ENCODE peak calls at places on chromosomes 5 and 9, in ten cellular contexts. U is neuronal stem cell, O is GM23338, P is SK-N-SH, B is GM12878, G is IMR-90, L is PC-3, V is HCT116, H is OCI-LY7, Q is DND-41. T is an unnamed sample.

GRCh38 chr5:7261049-7261448 is 134.9 kb upstream of the ADCY2 start:
- DNase-seq in V (no peak), H (peak), G (no peak), L (peak), U (peak), P (peak), O (peak), Q (no peak), B (no peak), T (peak)

GRCh38 chr5:31982661-31983060 is 191.5 kb downstream of the GOLPH3 start:
- DNase-seq in P (no peak), V (no peak), H (no peak), U (no peak), G (no peak), O (no peak), L (peak), Q (no peak), B (no peak), T (no peak)

GRCh38 chr5:150164640-150165039 is 1.9 kb upstream of the CDX1 start:
- DNase-seq in G (peak), Q (no peak), O (no peak), P (no peak), H (no peak), U (no peak), B (no peak), L (no peak), V (no peak), T (no peak)

GRCh38 chr5:132465095-132465707 is 25.4 kb downstream of the IRF1 start:
- DNase-seq in H (no peak), B (no peak), Q (peak), P (no peak), V (no peak), G (no peak), U (no peak), L (no peak), O (no peak), T (no peak)

GRCh38 chr5:137273511-137273910 is 225.6 kb downstream of the SPOCK1 start:
- DNase-seq in G (no peak), O (no peak), V (no peak), P (no peak), L (peak), U (no peak), H (no peak), B (no peak), Q (no peak), T (no peak)

GRCh38 chr9:4490705-4491620 is 695 bp downstream of the SLC1A1 start:
- DNase-seq in P (peak), H (no peak), L (no peak), U (no peak), O (peak), Q (no peak), G (no peak), V (no peak), B (no peak), T (peak)

GRCh38 chr9:108416321-108416720 is 439.5 kb downstream of the ACTL7B start:
- DNase-seq in O (peak), P (no peak), V (peak), Q (no peak), B (no peak), H (no peak), L (peak), G (peak), U (no peak), T (no peak)

GRCh38 chr9:38043931-38044623 is 24.9 kb downstream of the SHB start:
- DNase-seq in H (no peak), V (no peak), U (no peak), Q (no peak), G (no peak), O (no peak), B (no peak), P (no peak), L (no peak), T (no peak)

GRCh38 chr9:135878528-135879236 is 28.7 kb downstream of the CAMSAP1 start:
- DNase-seq in B (no peak), O (no peak), G (no peak), P (no peak), V (no peak), Q (no peak), L (no peak), H (no peak), U (no peak), T (no peak)

GRCh38 chr5:97183930-97184213 is 825 bp upstream of the RIOK2 start:
- DNase-seq in H (no peak), Q (no peak), L (no peak), O (no peak), G (no peak), P (no peak), V (no peak), B (no peak), U (no peak), T (no peak)

GRCh38 chr5:152246401-152246800 is 158.7 kb downstream of the NMUR2 start:
- DNase-seq in U (peak), L (peak), O (peak), H (peak), G (peak), B (no peak), P (no peak), V (no peak), Q (peak), T (peak)

GRCh38 chr5:77356740-77357139 is 135.4 kb downstream of the WDR41 start:
- DNase-seq in G (peak), Q (no peak), O (no peak), B (peak), U (no peak), L (peak), P (no peak), H (no peak), V (no peak), T (no peak)

GRCh38 chr9:90914868-90915483 is 113.4 kb downstream of the SYK start:
- DNase-seq in O (peak), U (peak), P (peak), B (peak), Q (peak), L (peak), G (peak), V (peak), H (peak), T (peak)

GRCh38 chr9:124020520-124021384 is 9.2 kb downstream of the LHX2 start:
- DNase-seq in O (peak), G (no peak), P (no peak), U (no peak), B (no peak), V (no peak), L (no peak), Q (no peak), H (no peak), T (peak)

GRCh38 chr5:135549413-135549812 is 13.6 kb upstream of the NEUROG1 start:
- DNase-seq in H (no peak), P (no peak), U (no peak), V (no peak), B (no peak), O (no peak), Q (no peak), G (no peak), L (no peak), T (no peak)

GRCh38 chr5:179816401-179817070 is 4.2 kb upstream of the SQSTM1 start:
- DNase-seq in U (no peak), H (no peak), P (no peak), G (no peak), O (peak), L (no peak), V (no peak), Q (no peak), B (no peak), T (peak)

GRCh38 chr5:90783460-90784333 is 225.1 kb downstream of the ADGRV1 start:
- DNase-seq in G (peak), U (peak), L (peak), Q (peak), O (peak), B (peak), V (peak), P (peak), H (peak), T (peak)

GRCh38 chr9:117464941-117465616 is 50.2 kb upstream of the ASTN2 start:
- DNase-seq in G (no peak), L (no peak), O (no peak), V (no peak), H (no peak), B (no peak), P (no peak), Q (no peak), U (no peak), T (no peak)

GRCh38 chr5:74956278-74956677 is 90.1 kb upstream of the FAM169A start:
- DNase-seq in H (no peak), Q (no peak), O (no peak), U (no peak), P (no peak), G (no peak), V (no peak), L (no peak), B (no peak), T (no peak)
- H3K4me2 ChIP-seq in H (no peak), Q (no peak), O (no peak), U (no peak), P (no peak), G (no peak), V (no peak), L (no peak), B (no peak), T (no peak)

DNA sequence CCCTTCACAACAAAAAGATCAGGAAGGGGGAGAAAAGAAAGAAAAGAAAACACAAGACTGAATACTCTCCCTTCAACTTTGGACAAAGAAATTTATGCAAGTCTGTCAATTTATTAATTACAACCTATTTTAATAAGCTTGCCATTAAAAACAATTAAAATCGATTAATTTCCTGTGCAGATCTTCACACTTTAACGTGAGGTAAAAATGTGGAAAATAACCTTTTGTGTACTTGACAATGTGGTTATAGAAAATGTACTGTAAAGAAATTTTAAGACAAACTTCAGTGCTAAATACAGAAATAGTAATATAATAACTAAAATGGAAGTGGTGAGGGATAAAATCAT is 2.7 kb upstream of the MLLT3 start:
- DNase-seq in H (no peak), G (no peak), Q (no peak), L (no peak), V (no peak), U (no peak), P (no peak), O (no peak), B (no peak), T (no peak)
- H3K4me2 ChIP-seq in H (peak), G (no peak), Q (peak), L (peak), V (peak), U (no peak), P (peak), O (no peak), B (no peak), T (peak)

DNA sequence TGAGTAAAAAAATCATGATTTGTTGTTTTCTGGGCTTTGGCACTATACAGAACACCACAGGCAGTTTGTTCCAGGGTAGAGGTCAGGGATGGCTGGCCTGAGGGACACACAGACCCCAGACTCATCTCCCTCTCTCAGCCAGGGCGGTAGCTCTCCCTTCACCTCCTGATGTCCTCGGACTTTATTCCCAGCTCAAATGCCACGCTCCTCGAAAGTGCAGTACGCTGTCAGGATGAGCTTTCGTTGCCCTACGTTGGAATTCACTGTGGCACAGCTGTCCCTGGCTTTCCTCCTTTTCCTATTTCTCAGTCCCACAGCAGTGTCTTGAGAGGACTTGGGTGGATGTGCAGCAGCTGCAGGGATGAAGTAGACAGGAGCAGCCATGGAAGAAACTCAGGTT is 15.7 kb upstream of the MGAT1 start:
- DNase-seq in V (no peak), L (no peak), U (no peak), Q (no peak), O (no peak), G (no peak), B (no peak), P (no peak), H (no peak), T (no peak)
- H3K4me2 ChIP-seq in V (no peak), L (no peak), U (no peak), Q (no peak), O (no peak), G (no peak), B (no peak), P (no peak), H (peak), T (no peak)

GRCh38 chr5:139308797-139309196 is 15.3 kb downstream of the MATR3 start:
- DNase-seq in U (no peak), L (no peak), V (no peak), P (no peak), O (no peak), Q (no peak), B (no peak), H (no peak), G (no peak), T (no peak)
- H3K4me2 ChIP-seq in U (no peak), L (no peak), V (peak), P (no peak), O (no peak), Q (no peak), B (no peak), H (no peak), G (peak), T (peak)

GRCh38 chr9:112042244-112042638 is 132.9 kb downstream of the SUSD1 start:
- DNase-seq in H (no peak), G (no peak), Q (no peak), B (no peak), V (no peak), O (no peak), P (no peak), U (no peak), L (no peak), T (no peak)
- H3K4me2 ChIP-seq in H (no peak), G (no peak), Q (no peak), B (no peak), V (peak), O (no peak), P (peak), U (no peak), L (peak), T (no peak)